ENCODE peak calls at places on chromosomes 4 and X, in eight cellular contexts. One of them, this sample, is unnamed.

GRCh38 chrX:134821370-134821769 is 163.1 kb upstream of the PLAC1 start:
- DNase-seq in substantia nigra: no peak
- DNase-seq in RWPE1: peak
- DNase-seq in Peyer's patch: no peak
- DNase-seq in upper lobe of right lung: no peak
- DNase-seq in CD4-positive, alpha-beta memory T cell: no peak
- DNase-seq in A549: no peak
- DNase-seq in heart right ventricle: peak
- DNase-seq in this sample: no peak

GRCh38 chr4:17781072-17781830 is at the start of gene FAM184B:
- DNase-seq in A549: no peak
- DNase-seq in RWPE1: no peak
- DNase-seq in substantia nigra: no peak
- DNase-seq in Peyer's patch: no peak
- DNase-seq in upper lobe of right lung: peak
- DNase-seq in CD4-positive, alpha-beta memory T cell: no peak
- DNase-seq in heart right ventricle: no peak
- DNase-seq in this sample: no peak

GRCh38 chr4:86496094-86497060 is 97.7 kb upstream of the PTPN13 start:
- DNase-seq in Peyer's patch: no peak
- DNase-seq in upper lobe of right lung: no peak
- DNase-seq in RWPE1: peak
- DNase-seq in A549: peak
- DNase-seq in substantia nigra: peak
- DNase-seq in heart right ventricle: peak
- DNase-seq in CD4-positive, alpha-beta memory T cell: peak
- DNase-seq in this sample: no peak

GRCh38 chr4:42399393-42399792 is 2.1 kb downstream of the SHISA3 start:
- DNase-seq in substantia nigra: no peak
- DNase-seq in A549: no peak
- DNase-seq in heart right ventricle: no peak
- DNase-seq in CD4-positive, alpha-beta memory T cell: no peak
- DNase-seq in RWPE1: no peak
- DNase-seq in Peyer's patch: no peak
- DNase-seq in upper lobe of right lung: no peak
- DNase-seq in this sample: no peak

GRCh38 chr4:132901224-132901623 is 247.9 kb upstream of the PCDH10 start:
- DNase-seq in RWPE1: no peak
- DNase-seq in substantia nigra: no peak
- DNase-seq in CD4-positive, alpha-beta memory T cell: no peak
- DNase-seq in Peyer's patch: no peak
- DNase-seq in upper lobe of right lung: no peak
- DNase-seq in heart right ventricle: no peak
- DNase-seq in A549: no peak
- DNase-seq in this sample: no peak

GRCh38 chr4:121594796-121595526 is 101.8 kb downstream of the ANXA5 start:
- DNase-seq in RWPE1: no peak
- DNase-seq in CD4-positive, alpha-beta memory T cell: no peak
- DNase-seq in substantia nigra: no peak
- DNase-seq in upper lobe of right lung: no peak
- DNase-seq in A549: peak
- DNase-seq in heart right ventricle: peak
- DNase-seq in Peyer's patch: no peak
- DNase-seq in this sample: no peak

GRCh38 chr4:140044314-140044991 is 109.5 kb downstream of the MAML3 start:
- DNase-seq in heart right ventricle: no peak
- DNase-seq in upper lobe of right lung: no peak
- DNase-seq in Peyer's patch: no peak
- DNase-seq in substantia nigra: no peak
- DNase-seq in RWPE1: no peak
- DNase-seq in A549: no peak
- DNase-seq in CD4-positive, alpha-beta memory T cell: no peak
- DNase-seq in this sample: no peak

GRCh38 chr4:6770581-6771228 is 11.8 kb upstream of the KIAA0232 start:
- DNase-seq in A549: no peak
- DNase-seq in Peyer's patch: no peak
- DNase-seq in upper lobe of right lung: no peak
- DNase-seq in RWPE1: no peak
- DNase-seq in heart right ventricle: no peak
- DNase-seq in CD4-positive, alpha-beta memory T cell: no peak
- DNase-seq in substantia nigra: no peak
- DNase-seq in this sample: no peak

GRCh38 chrX:70664726-70665125 is 220.1 kb downstream of the DLG3 start:
- DNase-seq in heart right ventricle: no peak
- DNase-seq in substantia nigra: no peak
- DNase-seq in A549: peak
- DNase-seq in upper lobe of right lung: no peak
- DNase-seq in Peyer's patch: no peak
- DNase-seq in CD4-positive, alpha-beta memory T cell: peak
- DNase-seq in RWPE1: peak
- DNase-seq in this sample: no peak

GRCh38 chr4:89640620-89641366 is 196.2 kb downstream of the SNCA start:
- DNase-seq in upper lobe of right lung: peak
- DNase-seq in RWPE1: no peak
- DNase-seq in CD4-positive, alpha-beta memory T cell: no peak
- DNase-seq in heart right ventricle: peak
- DNase-seq in A549: peak
- DNase-seq in Peyer's patch: no peak
- DNase-seq in substantia nigra: no peak
- DNase-seq in this sample: no peak

GRCh38 chrX:36422368-36422767 is 502.8 kb downstream of the CFAP47 start:
- DNase-seq in substantia nigra: no peak
- DNase-seq in heart right ventricle: no peak
- DNase-seq in A549: no peak
- DNase-seq in RWPE1: no peak
- DNase-seq in CD4-positive, alpha-beta memory T cell: no peak
- DNase-seq in upper lobe of right lung: no peak
- DNase-seq in Peyer's patch: no peak
- DNase-seq in this sample: no peak

GRCh38 chr4:40837094-40837870 is 87.5 kb downstream of the NSUN7 start:
- DNase-seq in A549: no peak
- DNase-seq in heart right ventricle: peak
- DNase-seq in Peyer's patch: no peak
- DNase-seq in upper lobe of right lung: no peak
- DNase-seq in RWPE1: no peak
- DNase-seq in substantia nigra: no peak
- DNase-seq in CD4-positive, alpha-beta memory T cell: no peak
- DNase-seq in this sample: no peak

GRCh38 chrX:41824551-41824950 is 98.8 kb downstream of the CASK start:
- DNase-seq in RWPE1: no peak
- DNase-seq in CD4-positive, alpha-beta memory T cell: no peak
- DNase-seq in heart right ventricle: peak
- DNase-seq in upper lobe of right lung: no peak
- DNase-seq in A549: peak
- DNase-seq in Peyer's patch: no peak
- DNase-seq in substantia nigra: no peak
- DNase-seq in this sample: no peak

GRCh38 chrX:45309096-45309495 is 108.4 kb upstream of the DIPK2B start:
- DNase-seq in A549: no peak
- DNase-seq in RWPE1: no peak
- DNase-seq in upper lobe of right lung: no peak
- DNase-seq in CD4-positive, alpha-beta memory T cell: no peak
- DNase-seq in Peyer's patch: no peak
- DNase-seq in substantia nigra: no peak
- DNase-seq in heart right ventricle: no peak
- DNase-seq in this sample: no peak

GRCh38 chrX:1486749-1487361 is 34.1 kb upstream of the ASMTL start:
- DNase-seq in heart right ventricle: peak
- DNase-seq in CD4-positive, alpha-beta memory T cell: no peak
- DNase-seq in upper lobe of right lung: no peak
- DNase-seq in substantia nigra: no peak
- DNase-seq in RWPE1: no peak
- DNase-seq in A549: no peak
- DNase-seq in Peyer's patch: peak
- DNase-seq in this sample: no peak

GRCh38 chr4:168397611-168398169 is 79.1 kb upstream of the DDX60 start:
- DNase-seq in A549: no peak
- DNase-seq in upper lobe of right lung: no peak
- DNase-seq in Peyer's patch: no peak
- DNase-seq in substantia nigra: no peak
- DNase-seq in CD4-positive, alpha-beta memory T cell: no peak
- DNase-seq in RWPE1: no peak
- DNase-seq in heart right ventricle: no peak
- DNase-seq in this sample: no peak

GRCh38 chr4:52199574-52200338 is 148.7 kb downstream of the SPATA18 start:
- DNase-seq in RWPE1: peak
- DNase-seq in upper lobe of right lung: no peak
- DNase-seq in Peyer's patch: no peak
- DNase-seq in heart right ventricle: no peak
- DNase-seq in CD4-positive, alpha-beta memory T cell: no peak
- DNase-seq in substantia nigra: no peak
- DNase-seq in A549: peak
- DNase-seq in this sample: no peak

GRCh38 chr4:123849495-123849894 is 452.9 kb downstream of the SPRY1 start:
- DNase-seq in A549: no peak
- DNase-seq in upper lobe of right lung: no peak
- DNase-seq in Peyer's patch: no peak
- DNase-seq in heart right ventricle: no peak
- DNase-seq in RWPE1: no peak
- DNase-seq in substantia nigra: no peak
- DNase-seq in CD4-positive, alpha-beta memory T cell: no peak
- DNase-seq in this sample: no peak

GRCh38 chrX:48649109-48649508 is 34.5 kb upstream of the WAS start:
- DNase-seq in Peyer's patch: no peak
- DNase-seq in upper lobe of right lung: no peak
- DNase-seq in heart right ventricle: no peak
- DNase-seq in A549: no peak
- DNase-seq in CD4-positive, alpha-beta memory T cell: no peak
- DNase-seq in RWPE1: no peak
- DNase-seq in substantia nigra: no peak
- DNase-seq in this sample: no peak
- H3K27ac ChIP-seq in Peyer's patch: no peak
- H3K27ac ChIP-seq in upper lobe of right lung: no peak
- H3K27ac ChIP-seq in heart right ventricle: no peak
- H3K27ac ChIP-seq in A549: no peak
- H3K27ac ChIP-seq in CD4-positive, alpha-beta memory T cell: no peak
- H3K27ac ChIP-seq in RWPE1: no peak
- H3K27ac ChIP-seq in substantia nigra: no peak
- H3K27ac ChIP-seq in this sample: no peak

DNA sequence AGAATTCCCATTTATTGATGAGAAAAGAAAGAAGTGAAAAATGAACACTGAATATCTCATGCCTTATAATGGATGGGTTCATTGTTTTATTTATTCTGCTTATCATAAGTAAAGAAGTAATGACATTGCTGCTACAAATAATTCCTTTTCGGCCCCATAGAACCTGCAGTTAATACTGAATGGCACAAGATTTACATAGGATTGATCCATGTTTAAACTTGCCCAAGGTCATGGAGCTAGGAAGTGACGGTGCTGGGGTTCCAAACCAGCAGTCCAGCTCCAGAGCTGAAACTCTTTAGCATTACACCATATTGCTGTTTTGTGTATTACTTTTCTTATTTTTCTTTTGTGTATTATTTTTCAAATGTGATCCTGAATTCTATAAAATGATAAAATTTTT is 30.2 kb upstream of the PRSS48 start:
- DNase-seq in A549: no peak
- DNase-seq in heart right ventricle: no peak
- DNase-seq in upper lobe of right lung: no peak
- DNase-seq in RWPE1: no peak
- DNase-seq in substantia nigra: no peak
- DNase-seq in CD4-positive, alpha-beta memory T cell: no peak
- DNase-seq in Peyer's patch: no peak
- DNase-seq in this sample: no peak
- H3K27ac ChIP-seq in A549: no peak
- H3K27ac ChIP-seq in heart right ventricle: no peak
- H3K27ac ChIP-seq in upper lobe of right lung: no peak
- H3K27ac ChIP-seq in RWPE1: no peak
- H3K27ac ChIP-seq in substantia nigra: no peak
- H3K27ac ChIP-seq in CD4-positive, alpha-beta memory T cell: no peak
- H3K27ac ChIP-seq in Peyer's patch: no peak
- H3K27ac ChIP-seq in this sample: no peak

GRCh38 chr4:148643851-148644250 is 201.6 kb upstream of the NR3C2 start:
- DNase-seq in A549: no peak
- DNase-seq in upper lobe of right lung: no peak
- DNase-seq in Peyer's patch: no peak
- DNase-seq in substantia nigra: no peak
- DNase-seq in CD4-positive, alpha-beta memory T cell: no peak
- DNase-seq in heart right ventricle: no peak
- DNase-seq in RWPE1: no peak
- DNase-seq in this sample: no peak
- H3K27ac ChIP-seq in A549: no peak
- H3K27ac ChIP-seq in upper lobe of right lung: no peak
- H3K27ac ChIP-seq in Peyer's patch: no peak
- H3K27ac ChIP-seq in substantia nigra: no peak
- H3K27ac ChIP-seq in CD4-positive, alpha-beta memory T cell: no peak
- H3K27ac ChIP-seq in heart right ventricle: no peak
- H3K27ac ChIP-seq in RWPE1: no peak
- H3K27ac ChIP-seq in this sample: no peak

GRCh38 chrX:103656623-103657022 is 27.8 kb downstream of the TCEAL1 start:
- DNase-seq in CD4-positive, alpha-beta memory T cell: no peak
- DNase-seq in RWPE1: peak
- DNase-seq in A549: peak
- DNase-seq in heart right ventricle: no peak
- DNase-seq in Peyer's patch: no peak
- DNase-seq in upper lobe of right lung: no peak
- DNase-seq in substantia nigra: no peak
- DNase-seq in this sample: peak
- H3K27ac ChIP-seq in CD4-positive, alpha-beta memory T cell: no peak
- H3K27ac ChIP-seq in RWPE1: peak
- H3K27ac ChIP-seq in A549: peak
- H3K27ac ChIP-seq in heart right ventricle: no peak
- H3K27ac ChIP-seq in Peyer's patch: no peak
- H3K27ac ChIP-seq in upper lobe of right lung: no peak
- H3K27ac ChIP-seq in substantia nigra: no peak
- H3K27ac ChIP-seq in this sample: peak

This sample was measured in SJSA1.